ENCODE peak calls at places on chromosome 13, in four cellular contexts. L, P, J and M are unnamed samples.

GRCh38 chr13:85806553-85807175 is 7.4 kb upstream of the SLITRK6 start:
- DNase-seq in L (peak), P (no peak), J (no peak), M (no peak)

GRCh38 chr13:66660013-66660804 is 569.9 kb downstream of the PCDH9 start:
- DNase-seq in L (no peak), P (no peak), J (no peak), M (no peak)

GRCh38 chr13:23674795-23675640 is 104.8 kb downstream of the TNFRSF19 start:
- DNase-seq in L (no peak), P (no peak), J (no peak), M (no peak)

GRCh38 chr13:51800456-51800855 is 3.5 kb downstream of the DHRS12 start:
- DNase-seq in L (no peak), P (no peak), J (no peak), M (no peak)

GRCh38 chr13:74920361-74920760 is 561.6 kb downstream of the TBC1D4 start:
- DNase-seq in L (no peak), P (no peak), J (no peak), M (no peak)

GRCh38 chr13:74288361-74288911 is 154.2 kb upstream of the KLF12 start:
- DNase-seq in L (peak), P (peak), J (peak), M (peak)

GRCh38 chr13:77265336-77265735 is 61.6 kb downstream of the MYCBP2 start:
- DNase-seq in L (peak), P (no peak), J (no peak), M (no peak)

GRCh38 chr13:107301724-107302374 is 733.9 kb upstream of the ARGLU1 start:
- DNase-seq in L (no peak), P (no peak), J (no peak), M (no peak)